ENCODE peak calls at places on chromosomes 4 and X, in six cellular contexts. I is AG10803, N is neural progenitor cell, J is suprapubic skin, Q is fibroblast of mammary gland, U is dorsolateral prefrontal cortex. S is an unnamed sample.
A peak's percentile ranks its signal among the peaks of the same experiment; 100 is the strongest.

GRCh38 chr4:13700196-13701140 is 72.9 kb upstream of the BOD1L1 start:
- DNase-seq in I (peak; percentile 88), N (no peak), J (no peak), Q (peak; percentile 97), U (no peak), S (no peak)

GRCh38 chr4:122832732-122833131 is 6.1 kb downstream of the FGF2 start:
- DNase-seq in I (no peak), N (no peak), J (no peak), Q (no peak), U (no peak), S (no peak)

GRCh38 chr4:89847571-89848325 is 10.8 kb upstream of the SNCA start:
- DNase-seq in I (no peak), N (no peak), J (no peak), Q (no peak), U (no peak), S (no peak)

GRCh38 chr4:122728781-122729330 is 3.6 kb upstream of the BBS12 start:
- DNase-seq in I (peak; percentile 31), N (no peak), J (no peak), Q (peak; percentile 66), U (no peak), S (no peak)

GRCh38 chrX:72128881-72129280 is 2.8 kb downstream of the RTL5 start:
- DNase-seq in I (no peak), N (peak; percentile 34), J (no peak), Q (peak; percentile 18), U (no peak), S (no peak)

GRCh38 chr4:169225812-169226211 is 44.9 kb downstream of the SH3RF1 start:
- DNase-seq in I (no peak), N (no peak), J (no peak), Q (peak; percentile 72), U (no peak), S (no peak)

GRCh38 chr4:110854021-110854678 is 231.3 kb upstream of the PITX2 start:
- DNase-seq in I (peak; percentile 96), N (no peak), J (no peak), Q (peak; percentile 95), U (no peak), S (peak; percentile 52)

GRCh38 chr4:153594208-153594607 is 89.9 kb upstream of the TLR2 start:
- DNase-seq in I (peak; percentile 61), N (no peak), J (no peak), Q (peak; percentile 15), U (no peak), S (no peak)

GRCh38 chrX:54891573-54891972 is 29.1 kb upstream of the TRO start:
- DNase-seq in I (peak; percentile 37), N (peak; percentile 54), J (no peak), Q (peak; percentile 38), U (no peak), S (no peak)

GRCh38 chr4:53193111-53193510 is 172.8 kb downstream of the SCFD2 start:
- DNase-seq in I (peak; percentile 37), N (no peak), J (no peak), Q (no peak), U (no peak), S (no peak)

GRCh38 chrX:132207996-132208395 is 11.3 kb downstream of the RAP2C start:
- DNase-seq in I (no peak), N (no peak), J (no peak), Q (no peak), U (no peak), S (no peak)

GRCh38 chr4:184444953-184445309 is 29.4 kb downstream of the IRF2 start:
- DNase-seq in I (no peak), N (no peak), J (no peak), Q (no peak), U (no peak), S (no peak)

GRCh38 chr4:132479543-132479942 is 669.6 kb upstream of the PCDH10 start:
- DNase-seq in I (no peak), N (no peak), J (no peak), Q (no peak), U (no peak), S (no peak)

GRCh38 chr4:113760094-113760851 is 1.3 kb downstream of the CAMK2D start:
- DNase-seq in I (peak; percentile 54), N (peak; percentile 62), J (no peak), Q (peak; percentile 63), U (no peak), S (no peak)

GRCh38 chr4:3314706-3315260 is 22.0 kb downstream of the RGS12 start:
- DNase-seq in I (no peak), N (no peak), J (no peak), Q (no peak), U (peak; percentile 28), S (no peak)

GRCh38 chr4:153257151-153257620 is 52.9 kb downstream of the TRIM2 start:
- DNase-seq in I (peak; percentile 65), N (peak; percentile 85), J (no peak), Q (peak; percentile 70), U (peak; percentile 91), S (peak; percentile 34)

GRCh38 chr4:181874582-181874981 is 368.6 kb upstream of the TENM3 start:
- DNase-seq in I (no peak), N (peak; percentile 4), J (no peak), Q (no peak), U (no peak), S (no peak)

GRCh38 chr4:76614589-76614988 is 179.6 kb downstream of the SHROOM3 start:
- DNase-seq in I (peak; percentile 96), N (no peak), J (no peak), Q (peak; percentile 90), U (no peak), S (no peak)

GRCh38 chr4:17613761-17614415 is 553 bp upstream of the MED28 start:
- DNase-seq in I (peak; percentile 79), N (peak; percentile 36), J (no peak), Q (peak; percentile 87), U (no peak), S (peak; percentile 2)

DNA sequence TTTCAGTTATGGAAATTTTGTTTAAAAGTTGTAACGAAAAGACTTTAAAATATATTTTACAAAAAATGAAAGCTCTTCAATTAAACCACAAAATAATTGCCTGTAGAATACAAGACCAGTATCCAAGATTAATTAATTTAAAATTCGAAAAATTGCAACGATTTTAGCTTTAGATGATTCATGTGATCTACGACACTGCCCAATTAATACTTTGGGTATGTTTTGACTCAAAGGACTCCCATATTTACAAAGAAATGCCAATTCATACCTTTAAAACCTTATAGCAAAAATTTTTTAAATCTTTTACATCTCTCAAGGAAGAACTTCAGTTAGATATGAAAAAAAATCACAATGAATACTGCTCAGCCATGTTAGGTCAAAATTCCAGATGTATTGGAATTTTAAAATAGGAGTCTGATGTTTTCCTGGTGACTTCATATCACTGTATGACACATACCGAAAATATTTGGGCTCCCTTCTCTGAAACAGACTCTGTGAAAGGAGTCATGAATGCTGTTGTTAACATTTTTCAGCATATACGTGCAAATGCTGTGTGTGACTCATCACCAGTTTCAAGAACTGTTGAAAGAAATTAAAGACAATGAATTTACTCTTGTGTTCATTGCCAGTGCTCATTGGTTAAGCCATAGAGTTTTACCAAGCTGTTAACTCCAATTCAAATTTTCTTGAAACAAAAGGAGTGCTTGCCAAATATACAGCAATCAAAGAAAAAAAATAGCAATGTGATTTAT is 13.8 kb upstream of the SMS start:
- DNase-seq in I (peak; percentile 96), N (no peak), J (no peak), Q (peak; percentile 96), U (no peak), S (peak; percentile 92)
- H3K4me3 ChIP-seq in I (peak overlapping the region; percentile 29), N (no peak overlapping the region), J (no peak overlapping the region), Q (peak overlapping the region; percentile 15), U (no peak overlapping the region), S (no peak overlapping the region)

DNA sequence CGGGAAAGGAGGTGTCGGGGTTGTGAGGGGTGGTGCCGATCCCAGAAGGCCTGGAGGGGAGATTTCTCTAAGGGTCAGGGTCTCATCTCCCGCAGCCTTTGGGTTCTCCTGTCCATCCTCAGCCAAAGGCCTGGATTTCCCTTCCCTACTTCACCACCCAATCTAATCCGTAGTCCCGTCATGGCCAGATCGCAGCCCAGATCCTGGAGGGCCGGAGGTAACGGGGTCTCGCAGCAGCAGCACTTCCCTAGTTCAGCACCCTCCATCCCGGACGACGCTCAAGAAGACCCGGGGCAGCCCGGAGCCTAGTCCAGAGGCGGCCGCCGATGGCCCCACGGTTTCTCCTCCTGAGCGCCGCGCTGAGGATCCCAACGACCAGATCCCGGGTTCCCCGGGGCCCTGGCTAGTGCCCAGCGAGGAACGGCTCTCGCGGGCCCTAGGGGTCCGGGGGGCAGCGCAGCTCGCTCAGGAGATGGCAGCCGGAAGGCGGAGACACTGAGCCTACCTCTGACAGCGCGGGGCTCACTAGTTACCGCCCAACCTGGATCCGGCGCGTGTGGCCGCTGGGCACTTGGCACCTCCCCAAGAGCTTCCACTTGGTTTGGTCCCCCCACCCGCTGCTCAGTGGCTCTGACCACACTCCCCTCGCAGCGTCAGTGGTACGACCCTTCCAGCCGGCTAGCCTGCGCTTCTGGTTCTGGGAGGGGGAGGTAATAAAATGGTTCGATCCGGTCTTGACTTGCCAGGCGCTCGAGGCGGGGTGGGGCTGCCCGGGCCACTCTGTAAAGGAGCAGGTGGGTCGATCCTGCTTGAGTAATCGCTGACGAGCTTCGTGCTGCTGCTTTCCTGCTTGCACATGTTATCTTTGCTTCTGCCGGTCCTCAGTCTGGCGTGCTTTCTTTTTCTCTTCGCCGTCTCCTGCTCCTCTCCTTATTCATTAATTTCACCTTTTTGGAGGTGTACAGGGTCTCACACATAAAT is 3.6 kb downstream of the MAGIX start:
- DNase-seq in I (peak; percentile 62), N (peak; percentile 89), J (no peak), Q (peak; percentile 41), U (no peak), S (no peak)
- TF ChIP-seq CTCF in I (peak; percentile 21), N (peak; percentile 38), J (no peak), Q (no peak), U (peak; percentile 35), S (peak; percentile 32)

GRCh38 chrX:10615931-10616780 is 4.2 kb downstream of the MID1 start:
- DNase-seq in I (peak; percentile 87), N (peak; percentile 75), J (no peak), Q (peak; percentile 67), U (no peak), S (peak; percentile 85)

GRCh38 chrX:10618911-10619310 is 1.5 kb downstream of the MID1 start:
- DNase-seq in I (no peak), N (peak; percentile 31), J (no peak), Q (peak; percentile 13), U (no peak), S (no peak)

GRCh38 chrX:10619311-10620015 is 922 bp downstream of the MID1 start:
- DNase-seq in I (no peak), N (no peak), J (no peak), Q (peak; percentile 11), U (no peak), S (no peak)

GRCh38 chrX:10617186-10617963 is 3.0 kb downstream of the MID1 start:
- DNase-seq in I (peak; percentile 47), N (peak; percentile 25), J (no peak), Q (no peak), U (no peak), S (no peak)

DNA sequence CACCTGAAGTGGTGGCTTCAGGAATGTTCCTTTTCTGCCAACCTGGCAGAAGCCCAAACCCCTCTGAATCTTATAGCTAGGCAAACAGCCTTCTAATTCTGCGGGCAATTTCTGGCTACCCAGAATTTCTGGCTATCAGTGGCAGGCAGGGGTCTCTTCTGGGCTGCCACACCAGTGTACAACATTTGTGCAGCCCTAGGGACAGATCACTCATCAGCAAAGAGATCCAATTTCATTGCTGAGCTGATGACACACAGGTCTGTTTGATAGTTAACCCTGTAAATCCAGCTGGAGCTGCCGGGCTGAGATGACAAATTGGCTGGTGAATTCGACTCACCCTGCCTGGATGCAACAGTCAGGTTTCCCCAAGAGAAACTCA is 2.4 kb downstream of the MID1 start:
- DNase-seq in I (peak; percentile 26), N (no peak), J (no peak), Q (peak; percentile 74), U (no peak), S (no peak)
- H3K4me3 ChIP-seq in I (peak overlapping the region; percentile 72), N (peak overlapping the region; percentile 61), J (peak overlapping the region; percentile 60), Q (peak overlapping the region; percentile 67), U (no peak overlapping the region), S (peak overlapping the region; percentile 77)

GRCh38 chr4:87114245-87115062 is 106.0 kb downstream of the KLHL8 start:
- DNase-seq in I (no peak), N (peak; percentile 48), J (no peak), Q (no peak), U (no peak), S (no peak)
- TF ChIP-seq CTCF in I (no peak), N (peak; percentile 58), J (no peak), Q (no peak), U (peak; percentile 13), S (no peak)

S was measured in retinal pigment epithelial cell.